ENCODE peak calls at places on chromosomes 5 and 9, in five cellular contexts. One of them, this sample, is unnamed.
A peak's percentile ranks its signal among the peaks of the same experiment; 100 is the strongest.

GRCh38 chr5:52799358-52799982 is 11.8 kb downstream of the ITGA1 start:
- DNase-seq in renal cortical epithelial cell: peak; percentile 91
- DNase-seq in NCI-H774: no peak
- DNase-seq in NCI-H69: peak; percentile 47
- DNase-seq in GM13976: peak; percentile 11
- DNase-seq in this sample: peak; percentile 94

GRCh38 chr5:137231535-137231934 is 267.6 kb downstream of the SPOCK1 start:
- DNase-seq in renal cortical epithelial cell: no peak
- DNase-seq in NCI-H774: no peak
- DNase-seq in NCI-H69: no peak
- DNase-seq in GM13976: no peak
- DNase-seq in this sample: peak; percentile 66

GRCh38 chr5:127280494-127281220 is 9.9 kb upstream of the MEGF10 start:
- DNase-seq in renal cortical epithelial cell: no peak
- DNase-seq in NCI-H774: peak; percentile 46
- DNase-seq in NCI-H69: peak; percentile 87
- DNase-seq in GM13976: no peak
- DNase-seq in this sample: no peak

GRCh38 chr9:135570456-135570855 is 8.9 kb downstream of the PAEP start:
- DNase-seq in renal cortical epithelial cell: no peak
- DNase-seq in NCI-H774: no peak
- DNase-seq in NCI-H69: no peak
- DNase-seq in GM13976: no peak
- DNase-seq in this sample: no peak

GRCh38 chr5:176501333-176501732 is 35.9 kb downstream of the RNF44 start:
- DNase-seq in renal cortical epithelial cell: peak; percentile 33
- DNase-seq in NCI-H774: no peak
- DNase-seq in NCI-H69: no peak
- DNase-seq in GM13976: no peak
- DNase-seq in this sample: peak; percentile 53

GRCh38 chr5:53503819-53504218 is 23.4 kb downstream of the FST start:
- DNase-seq in renal cortical epithelial cell: no peak
- DNase-seq in NCI-H774: no peak
- DNase-seq in NCI-H69: no peak
- DNase-seq in GM13976: no peak
- DNase-seq in this sample: no peak

GRCh38 chr9:112034216-112034611 is 137.6 kb downstream of the UGCG start:
- DNase-seq in renal cortical epithelial cell: no peak
- DNase-seq in NCI-H774: no peak
- DNase-seq in NCI-H69: no peak
- DNase-seq in GM13976: no peak
- DNase-seq in this sample: no peak

GRCh38 chr5:177361418-177362101 is 3.8 kb downstream of the RGS14 start:
- DNase-seq in renal cortical epithelial cell: no peak
- DNase-seq in NCI-H774: no peak
- DNase-seq in NCI-H69: no peak
- DNase-seq in GM13976: no peak
- DNase-seq in this sample: no peak

GRCh38 chr5:72848474-72849428 is 32.3 kb downstream of the TNPO1 start:
- DNase-seq in renal cortical epithelial cell: no peak
- DNase-seq in NCI-H774: peak; percentile 7
- DNase-seq in NCI-H69: peak; percentile 91
- DNase-seq in GM13976: peak; percentile 66
- DNase-seq in this sample: peak; percentile 48